ENCODE peak calls at places on chromosomes 1 and 21, in six cellular contexts. U, Y, O, G, V and K are unnamed samples.

GRCh38 chr1:247647864-247648263 is 31.7 kb downstream of the OR13G1 start:
- DNase-seq in G (no peak), Y (no peak), O (no peak), V (no peak), U (peak), K (no peak)

GRCh38 chr1:233868461-233868860 is 36.0 kb upstream of the SLC35F3 start:
- DNase-seq in Y (no peak), U (no peak), O (no peak), V (no peak), G (no peak), K (peak)

GRCh38 chr1:27887215-27888035 is 15.1 kb downstream of the THEMIS2 start:
- DNase-seq in G (no peak), V (no peak), U (no peak), O (peak), Y (no peak), K (peak)

GRCh38 chr1:187892640-187893039 is 1063.9 kb downstream of the PLA2G4A start:
- DNase-seq in V (no peak), U (no peak), Y (no peak), G (no peak), O (no peak), K (no peak)

GRCh38 chr1:27968692-27969091 is 8.9 kb downstream of the XKR8 start:
- DNase-seq in Y (no peak), U (no peak), V (no peak), G (no peak), O (no peak), K (no peak)

GRCh38 chr1:17875171-17875881 is 120.2 kb downstream of the ACTL8 start:
- DNase-seq in V (no peak), Y (no peak), G (no peak), U (no peak), O (no peak), K (no peak)

GRCh38 chr21:34992180-34992579 is 56.9 kb downstream of the RUNX1 start:
- DNase-seq in U (no peak), O (no peak), V (no peak), Y (no peak), G (no peak), K (no peak)

GRCh38 chr1:190168116-190168515 is 309.5 kb downstream of the BRINP3 start:
- DNase-seq in O (no peak), Y (no peak), U (no peak), G (no peak), V (no peak), K (no peak)

GRCh38 chr1:248243204-248243603 is 12.0 kb downstream of the OR2M4 start:
- DNase-seq in Y (peak), G (peak), U (no peak), V (peak), O (peak), K (peak)

GRCh38 chr1:67468066-67468718 is 38.0 kb upstream of the SERBP1 start:
- DNase-seq in G (no peak), O (no peak), V (no peak), U (no peak), Y (no peak), K (no peak)

GRCh38 chr1:53220171-53220961 is at the start of gene CZIB:
- DNase-seq in V (peak), G (peak), O (peak), Y (peak), U (peak), K (peak)

GRCh38 chr1:224696891-224697765 is 81.0 kb downstream of the CNIH3 start:
- DNase-seq in U (no peak), G (no peak), O (no peak), Y (no peak), V (no peak), K (no peak)

GRCh38 chr1:8423702-8424538 is 106.0 kb downstream of the SLC45A1 start:
- DNase-seq in V (peak), G (peak), O (no peak), Y (peak), U (peak), K (peak)

GRCh38 chr1:187096689-187097088 is 267.9 kb downstream of the PLA2G4A start:
- DNase-seq in G (no peak), O (no peak), Y (no peak), V (no peak), U (no peak), K (no peak)

GRCh38 chr1:199794105-199794863 is 233.2 kb upstream of the NR5A2 start:
- DNase-seq in Y (no peak), V (no peak), O (no peak), G (no peak), U (no peak), K (no peak)

GRCh38 chr1:170707959-170708666 is 44.2 kb downstream of the PRRX1 start:
- DNase-seq in V (no peak), G (peak), O (no peak), Y (no peak), U (no peak), K (no peak)

GRCh38 chr1:208107817-208108608 is 136.2 kb downstream of the PLXNA2 start:
- DNase-seq in V (no peak), O (no peak), G (no peak), Y (no peak), U (no peak), K (no peak)
- TF ChIP-seq GABPA in V (no peak), O (no peak), G (no peak), Y (no peak), U (no peak), K (no peak)

DNA sequence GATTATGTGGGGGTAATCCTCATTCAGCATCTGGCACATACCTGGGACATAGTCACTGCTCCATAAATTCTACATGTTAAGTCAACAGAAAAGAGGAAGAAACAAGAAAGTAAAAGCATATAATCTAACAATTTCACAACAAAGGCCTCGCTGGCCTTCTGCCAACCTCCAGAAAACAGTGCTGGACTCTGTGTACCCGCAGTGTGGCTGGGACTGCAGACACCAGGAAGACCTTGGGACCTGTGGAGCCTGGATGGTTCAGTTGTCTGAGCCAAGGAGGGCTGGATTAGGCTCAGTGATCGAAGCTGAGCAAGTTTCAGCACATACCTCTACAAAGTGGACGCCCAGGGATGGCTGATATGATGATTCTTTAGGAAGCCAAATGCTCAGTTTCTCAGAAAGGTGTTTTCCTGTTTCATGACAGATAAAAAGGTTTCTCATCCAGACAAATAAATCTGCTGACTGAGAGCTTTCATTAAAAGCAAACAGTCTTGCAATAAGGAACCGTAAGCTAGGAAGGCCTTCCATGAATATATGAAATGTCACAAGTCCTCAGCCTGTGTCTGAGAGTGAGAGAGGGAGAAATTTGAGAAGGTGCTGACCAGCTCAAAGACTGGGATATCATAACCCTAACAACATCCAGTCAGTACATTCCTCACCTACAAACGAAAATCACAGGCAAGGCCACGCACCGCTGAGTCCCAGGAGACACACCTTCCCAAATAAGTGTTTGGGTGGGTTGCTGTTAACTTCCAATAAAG is 48.4 kb downstream of the CAPZB start:
- DNase-seq in Y (no peak), V (no peak), G (peak), O (no peak), U (no peak), K (peak)
- TF ChIP-seq GABPA in Y (no peak), V (no peak), G (peak), O (no peak), U (no peak), K (no peak)

GRCh38 chr1:36381405-36381804 is 4.3 kb downstream of the STK40 start:
- DNase-seq in G (no peak), Y (no peak), V (no peak), U (no peak), O (no peak), K (no peak)

GRCh38 chr1:36382231-36382630 is 3.5 kb downstream of the STK40 start:
- DNase-seq in O (no peak), Y (no peak), V (no peak), G (no peak), U (no peak), K (no peak)

GRCh38 chr1:36382669-36383068 is 3.1 kb downstream of the STK40 start:
- DNase-seq in Y (no peak), O (no peak), V (no peak), U (no peak), G (no peak), K (no peak)

GRCh38 chr1:36384542-36385409 is 948 bp downstream of the STK40 start:
- DNase-seq in G (peak), V (peak), U (no peak), O (no peak), Y (peak), K (no peak)

GRCh38 chr1:36383240-36383639 is 2.5 kb downstream of the STK40 start:
- DNase-seq in G (no peak), Y (no peak), V (no peak), O (no peak), U (no peak), K (no peak)
- TF ChIP-seq GABPA in G (no peak), Y (no peak), V (no peak), O (no peak), U (no peak), K (no peak)

GRCh38 chr1:16605532-16605931 is 7.8 kb downstream of the NBPF1 start:
- DNase-seq in Y (no peak), U (no peak), V (no peak), G (no peak), O (no peak), K (no peak)
- TF ChIP-seq GABPA in Y (no peak), U (no peak), V (no peak), G (no peak), O (no peak), K (no peak)

GRCh38 chr1:54791880-54792522 is 9.1 kb downstream of the TTC22 start:
- DNase-seq in V (peak), U (no peak), G (peak), Y (peak), O (no peak), K (peak)
- TF ChIP-seq GABPA in V (no peak), U (no peak), G (no peak), Y (no peak), O (no peak), K (no peak)

DNA sequence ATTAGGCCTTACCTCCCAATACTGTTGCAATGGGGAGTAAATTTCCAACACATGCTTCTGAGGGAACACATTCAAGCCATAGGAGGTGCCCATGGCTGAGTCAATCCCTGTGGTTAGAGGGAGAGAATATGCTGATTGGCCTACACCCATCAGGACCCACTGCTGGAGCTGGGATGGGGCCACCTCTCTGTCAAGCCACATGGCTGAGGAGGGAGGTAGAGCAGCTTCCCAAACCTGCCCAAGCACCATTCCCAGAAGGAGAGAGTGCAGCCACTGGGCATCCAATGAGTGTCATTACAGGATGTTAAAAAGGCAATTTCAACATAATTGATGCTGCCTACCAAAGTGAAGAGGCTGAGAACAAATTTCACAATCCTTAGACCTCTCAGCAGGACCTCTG is 228.1 kb downstream of the C1orf94 start:
- DNase-seq in G (no peak), O (no peak), U (no peak), Y (no peak), V (no peak), K (no peak)
- TF ChIP-seq GABPA in G (no peak), O (no peak), U (no peak), Y (no peak), V (no peak), K (no peak)

GRCh38 chr1:229466887-229467286 is 33.0 kb upstream of the ACTA1 start:
- DNase-seq in U (no peak), O (no peak), G (no peak), Y (no peak), V (no peak), K (no peak)

GRCh38 chr1:229470406-229471043 is 36.6 kb upstream of the ACTA1 start:
- DNase-seq in Y (no peak), G (no peak), O (no peak), U (no peak), V (no peak), K (no peak)

GRCh38 chr1:229474491-229474890 is 33.6 kb downstream of the NUP133 start:
- DNase-seq in O (no peak), U (no peak), Y (no peak), G (no peak), V (no peak), K (no peak)

GRCh38 chr1:229471175-229471574 is 37.0 kb downstream of the NUP133 start:
- DNase-seq in V (no peak), U (no peak), O (no peak), Y (no peak), G (no peak), K (no peak)
- TF ChIP-seq GABPA in V (no peak), U (no peak), O (no peak), Y (no peak), G (no peak), K (no peak)

GRCh38 chr1:229207916-229208315 is 63.0 kb upstream of the RAB4A start:
- DNase-seq in G (no peak), Y (no peak), O (no peak), V (no peak), U (no peak), K (no peak)

GRCh38 chr1:229210844-229211243 is 60.1 kb upstream of the RAB4A start:
- DNase-seq in U (no peak), Y (no peak), G (no peak), V (no peak), O (no peak), K (no peak)

GRCh38 chr1:229209386-229209785 is 61.5 kb upstream of the RAB4A start:
- DNase-seq in U (no peak), Y (no peak), O (no peak), V (no peak), G (no peak), K (no peak)

GRCh38 chr1:229208481-229208880 is 62.4 kb upstream of the RAB4A start:
- DNase-seq in Y (no peak), U (no peak), O (no peak), G (no peak), V (no peak), K (no peak)

DNA sequence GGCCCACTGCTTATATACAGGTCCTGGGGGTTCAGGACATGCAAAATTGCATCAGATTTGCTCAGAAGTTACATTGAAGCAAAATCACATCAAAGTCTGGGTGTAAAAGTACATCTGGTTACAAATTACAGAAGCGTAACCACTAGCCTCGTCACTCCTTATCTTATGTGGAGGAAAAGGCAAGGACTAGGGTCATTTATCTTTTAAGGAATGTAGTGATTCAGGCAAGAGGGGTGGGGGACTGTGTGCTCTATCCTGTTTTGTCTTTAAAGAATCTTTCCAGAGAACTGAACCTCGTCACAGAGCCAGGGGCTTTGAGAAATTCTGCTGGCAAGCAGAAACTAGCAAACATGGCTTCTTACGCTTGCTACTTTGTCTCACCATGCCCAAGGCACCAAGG is 61.1 kb upstream of the RAB4A start:
- DNase-seq in V (no peak), O (no peak), Y (no peak), G (no peak), U (no peak), K (no peak)
- TF ChIP-seq GABPA in V (no peak), O (no peak), Y (no peak), G (no peak), U (no peak), K (no peak)

GRCh38 chr1:2801535-2802291 is at the start of gene TTC34:
- DNase-seq in V (peak), U (no peak), Y (peak), G (peak), O (no peak), K (no peak)

GRCh38 chr1:2801046-2801445 is 447 bp downstream of the TTC34 start:
- DNase-seq in V (no peak), G (no peak), Y (no peak), U (no peak), O (no peak), K (no peak)

GRCh38 chr1:2802421-2802961 is 998 bp upstream of the TTC34 start:
- DNase-seq in G (no peak), O (no peak), Y (no peak), V (no peak), U (no peak), K (no peak)

GRCh38 chr1:2799811-2800663 is 1.5 kb downstream of the TTC34 start:
- DNase-seq in G (no peak), V (no peak), U (no peak), Y (no peak), O (no peak), K (no peak)

DNA sequence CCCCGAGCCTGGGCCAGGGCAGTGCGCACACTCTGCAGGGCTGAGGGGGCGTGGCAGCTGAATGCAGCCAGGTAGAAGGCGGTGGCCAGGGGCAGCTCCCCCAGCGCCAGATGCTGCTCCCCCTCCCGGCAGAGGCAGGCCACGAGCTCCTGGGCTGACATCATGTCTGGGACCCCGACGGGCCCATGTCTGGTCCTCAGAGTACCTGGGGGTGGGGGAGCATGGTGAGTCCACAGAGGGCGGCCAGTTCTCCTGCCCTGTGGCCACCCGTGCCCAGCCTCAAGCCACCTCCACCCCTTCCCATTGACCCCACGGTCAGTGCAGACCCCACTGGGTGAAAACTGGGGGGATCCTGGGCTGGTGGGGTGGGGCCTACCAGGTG is 838 bp downstream of the TTC34 start:
- DNase-seq in Y (no peak), V (no peak), G (no peak), U (no peak), O (no peak), K (no peak)
- TF ChIP-seq GABPA in Y (no peak), V (no peak), G (no peak), U (no peak), O (no peak), K (no peak)